ENCODE peak calls at places on chromosomes 16 and 17, in nine cellular contexts. Y is activated CD4-positive, alpha-beta T cell treated with anti-CD3 and anti-CD28 coated beads, Interleukin-2, amount 50 U/mL, for 48 hours; I is NCI-H1694; J is NCI-H2107; P is globus pallidus; W is GM23248; Q is stimulated activated CD4-positive, alpha-beta T cell treated with anti-CD3 and anti-CD28 coated beads, Interleukin-2, amount 100 ng/mL, for 24 hours; T is left cardiac atrium; V is KBM-7. F is an unnamed sample.

GRCh38 chr17:40564195-40564882 is 933 bp downstream of the CCR7 start:
- DNase-seq in Y (peak; percentile 51), P (no peak), T (no peak), J (no peak), I (no peak), W (no peak), V (no peak), Q (peak; percentile 58), F (no peak)

GRCh38 chr17:61366715-61367413 is 32.8 kb upstream of the TBX2 start:
- DNase-seq in J (peak; percentile 24), Q (no peak), T (peak; percentile 75), P (no peak), V (no peak), Y (no peak), W (no peak), I (no peak), F (no peak)

GRCh38 chr17:31537558-31537957 is 146.1 kb downstream of the RAB11FIP4 start:
- DNase-seq in P (no peak), V (no peak), T (no peak), I (no peak), Y (no peak), J (no peak), W (peak; percentile 80), Q (no peak), F (no peak)

GRCh38 chr16:54655171-54655590 is 275.5 kb upstream of the IRX5 start:
- DNase-seq in T (peak; percentile 70), Y (no peak), Q (no peak), J (no peak), W (peak; percentile 40), I (no peak), P (no peak), V (peak; percentile 72), F (no peak)

GRCh38 chr16:10688291-10688690 is 6.4 kb downstream of the TEKT5 start:
- DNase-seq in W (no peak), J (no peak), Y (no peak), T (no peak), I (no peak), Q (no peak), P (no peak), V (no peak), F (no peak)

GRCh38 chr16:28915181-28915580 is 9.9 kb downstream of the RABEP2 start:
- DNase-seq in V (no peak), Q (no peak), I (no peak), W (peak; percentile 65), J (no peak), P (no peak), T (no peak), Y (no peak), F (no peak)

GRCh38 chr16:21301168-21301894 is 23.2 kb upstream of the CRYM start:
- DNase-seq in Y (peak; percentile 55), J (peak; percentile 43), V (peak; percentile 93), I (peak; percentile 62), W (peak; percentile 85), T (peak; percentile 73), Q (peak; percentile 68), P (peak; percentile 5), F (no peak)

GRCh38 chr16:68764866-68765265 is 27.8 kb downstream of the CDH1 start:
- DNase-seq in I (no peak), Q (peak; percentile 25), P (no peak), J (no peak), V (no peak), W (no peak), Y (peak; percentile 30), T (no peak), F (no peak)

GRCh38 chr17:33990943-33991706 is 264.0 kb upstream of the CCL2 start:
- DNase-seq in J (no peak), Y (no peak), Q (no peak), P (no peak), I (no peak), W (peak; percentile 5), T (no peak), V (no peak), F (no peak)

GRCh38 chr17:17750881-17751280 is 69.6 kb downstream of the RAI1 start:
- DNase-seq in T (no peak), I (no peak), V (peak; percentile 92), P (no peak), W (no peak), Y (peak; percentile 24), J (no peak), Q (peak; percentile 25), F (no peak)

GRCh38 chr16:5065368-5065767 is 388 bp downstream of the C16orf89 start:
- DNase-seq in P (no peak), W (no peak), I (no peak), J (no peak), Y (no peak), T (no peak), V (no peak), Q (no peak), F (no peak)

GRCh38 chr17:82922646-82923045 is 82.8 kb upstream of the ZNF750 start:
- DNase-seq in V (no peak), Y (no peak), W (no peak), Q (no peak), T (no peak), I (no peak), J (no peak), P (no peak), F (no peak)

GRCh38 chr16:72434159-72434558 is 262.2 kb upstream of the PMFBP1 start:
- DNase-seq in Q (no peak), I (no peak), W (peak; percentile 10), J (no peak), T (no peak), V (peak; percentile 27), Y (no peak), P (no peak), F (no peak)

GRCh38 chr16:70430667-70431536 is 8.0 kb downstream of the ST3GAL2 start:
- DNase-seq in J (no peak), P (no peak), T (no peak), I (no peak), V (peak; percentile 83), Y (peak; percentile 53), Q (peak; percentile 57), W (peak; percentile 12), F (no peak)

GRCh38 chr16:72554935-72555334 is 383.0 kb upstream of the PMFBP1 start:
- DNase-seq in V (no peak), Y (no peak), I (no peak), Q (no peak), J (no peak), W (no peak), P (no peak), T (no peak), F (no peak)

GRCh38 chr17:34257299-34257985 is 2.4 kb downstream of the CCL2 start:
- DNase-seq in W (no peak), I (no peak), J (no peak), Y (no peak), V (no peak), P (no peak), T (no peak), Q (no peak), F (no peak)

GRCh38 chr17:38415250-38416194 is 12.7 kb upstream of the ARHGAP23 start:
- DNase-seq in T (no peak), Y (peak; percentile 13), W (peak; percentile 74), V (peak; percentile 74), J (peak; percentile 92), P (peak; percentile 64), Q (peak; percentile 17), I (peak; percentile 89), F (no peak)

GRCh38 chr16:81366316-81366932 is 51.7 kb downstream of the GAN start:
- DNase-seq in Y (no peak), P (peak; percentile 49), Q (no peak), I (peak; percentile 30), T (no peak), W (peak; percentile 70), J (peak; percentile 53), V (peak; percentile 73), F (peak; percentile 51)

GRCh38 chr17:59753522-59754467 is 46.3 kb downstream of the VMP1 start:
- DNase-seq in Q (no peak), Y (no peak), T (no peak), V (peak; percentile 94), W (peak; percentile 86), I (peak; percentile 92), P (peak; percentile 79), J (peak; percentile 51), F (peak; percentile 79)

GRCh38 chr16:55700067-55700466 is 44.3 kb downstream of the SLC6A2 start:
- DNase-seq in I (no peak), Y (no peak), P (no peak), T (no peak), V (no peak), W (no peak), Q (no peak), J (no peak), F (no peak)

GRCh38 chr17:79402275-79402674 is 208.6 kb downstream of the RBFOX3 start:
- DNase-seq in Y (no peak), T (no peak), W (no peak), P (no peak), V (no peak), I (no peak), J (no peak), Q (no peak), F (no peak)

GRCh38 chr17:17141279-17141678 is 64.9 kb downstream of the PLD6 start:
- DNase-seq in V (no peak), J (no peak), T (no peak), I (no peak), W (no peak), P (no peak), Y (no peak), Q (no peak), F (no peak)

GRCh38 chr16:27852116-27852515 is 211.4 kb downstream of the GSG1L start:
- DNase-seq in Q (no peak), W (no peak), V (no peak), P (no peak), T (no peak), I (no peak), J (no peak), Y (no peak), F (no peak)

GRCh38 chr17:43779145-43780125 is 658 bp upstream of the DUSP3 start:
- DNase-seq in I (no peak), W (no peak), P (no peak), V (peak; percentile 65), Q (no peak), T (peak; percentile 61), J (no peak), Y (no peak), F (no peak)

GRCh38 chr17:29167393-29168078 is 12.7 kb downstream of the MYO18A start:
- DNase-seq in Q (no peak), T (no peak), J (no peak), V (no peak), Y (no peak), P (no peak), I (no peak), W (no peak), F (no peak)

GRCh38 chr17:71276071-71276470 is 844.7 kb upstream of the SOX9 start:
- DNase-seq in I (no peak), V (no peak), Y (no peak), Q (no peak), P (no peak), J (no peak), T (no peak), W (no peak), F (no peak)

F was measured in midbrain.